ENCODE peak calls at places on chromosomes 11 and 22, in five cellular contexts. M is activated naive CD4-positive, alpha-beta T cell; J is AG10803; B is NCI-H1092; D is kidney. I is an unnamed sample.
A peak's percentile ranks its signal among the peaks of the same experiment; 100 is the strongest.

GRCh38 chr22:28816994-28817530 is 16.7 kb upstream of the XBP1 start:
- DNase-seq in D (no peak), B (no peak), J (no peak), M (no peak), I (no peak)

GRCh38 chr22:38167988-38168407 is 13.6 kb downstream of the PLA2G6 start:
- DNase-seq in J (no peak), B (no peak), D (peak; percentile 37), M (no peak), I (peak; percentile 76)

GRCh38 chr11:45930031-45930794 is 7.8 kb downstream of the LARGE2 start:
- DNase-seq in D (peak; percentile 87), M (no peak), B (peak; percentile 83), J (no peak), I (no peak)

GRCh38 chr22:40237788-40238424 is 60.2 kb downstream of the TNRC6B start:
- DNase-seq in M (no peak), J (no peak), D (no peak), B (no peak), I (no peak)

GRCh38 chr11:44572884-44573283 is 7.4 kb downstream of the CD82 start:
- DNase-seq in B (no peak), J (no peak), D (no peak), M (no peak), I (no peak)

GRCh38 chr22:30425616-30426394 is at the start of gene MTFP1:
- DNase-seq in M (peak; percentile 32), B (peak; percentile 18), D (peak; percentile 89), J (peak; percentile 56), I (peak; percentile 82)

GRCh38 chr11:107562647-107563208 is 2.8 kb downstream of the ALKBH8 start:
- DNase-seq in J (peak; percentile 53), B (no peak), D (no peak), M (no peak), I (no peak)

GRCh38 chr11:120413480-120413879 is 77.3 kb downstream of the ARHGEF12 start:
- DNase-seq in B (no peak), D (no peak), J (peak; percentile 82), M (no peak), I (no peak)

GRCh38 chr11:746289-747175 is 732 bp upstream of the TALDO1 start:
- DNase-seq in B (no peak), D (no peak), J (no peak), M (peak; percentile 33), I (no peak)

I was measured in Right ventricle myocardium inferior.